ENCODE peak calls at places on chromosomes 7 and 10, in seven cellular contexts. M, B, X, S, J, G and I are unnamed samples.

GRCh38 chr7:156456503-156457115 is 184.0 kb upstream of the RNF32 start:
- DNase-seq in M (no peak), B (no peak), X (no peak), S (peak), J (no peak), G (no peak), I (no peak)

GRCh38 chr7:138875794-138876193 is 77.8 kb upstream of the ATP6V0A4 start:
- DNase-seq in M (peak), B (no peak), X (no peak), S (no peak), J (peak), G (peak), I (no peak)

GRCh38 chr10:102814873-102815661 is 22.1 kb downstream of the CYP17A1 start:
- DNase-seq in M (peak), B (no peak), X (no peak), S (no peak), J (peak), G (peak), I (peak)

GRCh38 chr10:73591578-73591902 is 398 bp upstream of the USP54 start:
- DNase-seq in M (no peak), B (peak), X (peak), S (peak), J (no peak), G (no peak), I (no peak)

GRCh38 chr10:8295311-8295710 is 240.8 kb downstream of the GATA3 start:
- DNase-seq in M (no peak), B (no peak), X (no peak), S (no peak), J (no peak), G (no peak), I (no peak)

GRCh38 chr7:131513245-131514061 is 43.0 kb downstream of the PODXL start:
- DNase-seq in M (peak), B (peak), X (peak), S (peak), J (peak), G (peak), I (peak)

GRCh38 chr10:43272030-43272429 is 5.2 kb upstream of the RASGEF1A start:
- DNase-seq in M (no peak), B (no peak), X (no peak), S (no peak), J (no peak), G (no peak), I (no peak)

GRCh38 chr7:148868378-148868674 is 15.8 kb downstream of the EZH2 start:
- DNase-seq in M (no peak), B (no peak), X (no peak), S (no peak), J (no peak), G (no peak), I (no peak)

GRCh38 chr7:75715864-75716263 is 22.9 kb downstream of the HIP1 start:
- DNase-seq in M (no peak), B (no peak), X (no peak), S (no peak), J (no peak), G (no peak), I (no peak)

GRCh38 chr7:22920664-22921063 is 93.3 kb downstream of the HYCC1 start:
- DNase-seq in M (no peak), B (no peak), X (no peak), S (no peak), J (no peak), G (no peak), I (no peak)

GRCh38 chr10:1035201-1035600 is 9.5 kb upstream of the IDI2 start:
- DNase-seq in M (no peak), B (no peak), X (no peak), S (no peak), J (no peak), G (no peak), I (no peak)

GRCh38 chr10:113000876-113001598 is 51.0 kb downstream of the TCF7L2 start:
- DNase-seq in M (no peak), B (no peak), X (no peak), S (peak), J (peak), G (no peak), I (no peak)

GRCh38 chr7:2242541-2243482 is 786 bp downstream of the NUDT1 start:
- DNase-seq in M (peak), B (no peak), X (no peak), S (peak), J (no peak), G (peak), I (peak)

GRCh38 chr7:152051968-152052367 is 26.5 kb downstream of the GALNT11 start:
- DNase-seq in M (no peak), B (no peak), X (no peak), S (no peak), J (no peak), G (no peak), I (no peak)

GRCh38 chr7:359226-359775 is 69.3 kb downstream of the FOXL3 start:
- DNase-seq in M (no peak), B (no peak), X (no peak), S (no peak), J (no peak), G (no peak), I (no peak)

GRCh38 chr10:29810816-29811215 is 176.0 kb upstream of the SVIL start:
- DNase-seq in M (no peak), B (no peak), X (no peak), S (no peak), J (no peak), G (no peak), I (no peak)
- H3K4ac ChIP-seq in M (peak), B (no peak), X (no peak), S (no peak), J (no peak), G (peak), I (no peak)

GRCh38 chr7:32679192-32679591 is 183.9 kb downstream of the AVL9 start:
- DNase-seq in M (no peak), B (no peak), X (no peak), S (no peak), J (no peak), G (no peak), I (no peak)

GRCh38 chr7:32680259-32681173 is 185.2 kb downstream of the AVL9 start:
- DNase-seq in M (peak), B (no peak), X (peak), S (peak), J (peak), G (peak), I (peak)

GRCh38 chr7:32676249-32676941 is 181.1 kb downstream of the AVL9 start:
- DNase-seq in M (no peak), B (no peak), X (no peak), S (no peak), J (no peak), G (no peak), I (no peak)

GRCh38 chr7:32681174-32681518 is 185.9 kb downstream of the AVL9 start:
- DNase-seq in M (no peak), B (no peak), X (no peak), S (no peak), J (no peak), G (no peak), I (no peak)

DNA sequence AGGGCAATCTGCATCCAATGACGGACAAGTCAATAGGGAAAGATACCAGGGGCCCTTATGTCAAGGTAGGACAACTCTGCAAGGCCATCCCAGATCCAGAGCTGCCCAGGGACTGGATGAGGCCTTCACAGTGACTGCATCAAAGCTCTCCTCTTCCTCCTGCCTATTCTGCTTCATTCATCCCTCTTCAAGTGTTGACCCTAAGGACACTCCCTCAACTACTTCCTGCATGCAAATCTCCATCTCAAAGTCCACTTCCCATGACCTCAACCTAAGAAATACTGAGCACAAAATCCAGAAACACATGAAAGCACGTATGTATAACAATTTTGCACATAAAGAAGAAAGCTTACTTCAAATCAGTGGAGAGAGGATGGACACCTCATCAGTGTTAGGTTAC is 182.3 kb downstream of the AVL9 start:
- DNase-seq in M (no peak), B (no peak), X (no peak), S (no peak), J (no peak), G (no peak), I (no peak)
- H2BK120ac ChIP-seq in M (no peak), B (no peak), X (no peak), S (no peak), J (no peak), G (no peak), I (no peak)

GRCh38 chr10:47454294-47455058 is 29.4 kb downstream of the ANXA8 start:
- DNase-seq in M (no peak), B (no peak), X (no peak), S (no peak), J (no peak), G (no peak), I (peak)

GRCh38 chr10:47451998-47452494 is 31.9 kb downstream of the ANXA8 start:
- DNase-seq in M (no peak), B (no peak), X (no peak), S (no peak), J (no peak), G (no peak), I (peak)

GRCh38 chr10:47453435-47454293 is 30.3 kb downstream of the ANXA8 start:
- DNase-seq in M (no peak), B (no peak), X (no peak), S (no peak), J (no peak), G (no peak), I (peak)

GRCh38 chr10:47451275-47451997 is 32.5 kb downstream of the ANXA8 start:
- DNase-seq in M (no peak), B (no peak), X (no peak), S (no peak), J (no peak), G (no peak), I (peak)

GRCh38 chr10:47452495-47453434 is 31.1 kb downstream of the ANXA8 start:
- DNase-seq in M (no peak), B (no peak), X (no peak), S (peak), J (no peak), G (no peak), I (peak)
- H3K4ac ChIP-seq in M (no peak), B (no peak), X (no peak), S (no peak), J (no peak), G (no peak), I (no peak)

DNA sequence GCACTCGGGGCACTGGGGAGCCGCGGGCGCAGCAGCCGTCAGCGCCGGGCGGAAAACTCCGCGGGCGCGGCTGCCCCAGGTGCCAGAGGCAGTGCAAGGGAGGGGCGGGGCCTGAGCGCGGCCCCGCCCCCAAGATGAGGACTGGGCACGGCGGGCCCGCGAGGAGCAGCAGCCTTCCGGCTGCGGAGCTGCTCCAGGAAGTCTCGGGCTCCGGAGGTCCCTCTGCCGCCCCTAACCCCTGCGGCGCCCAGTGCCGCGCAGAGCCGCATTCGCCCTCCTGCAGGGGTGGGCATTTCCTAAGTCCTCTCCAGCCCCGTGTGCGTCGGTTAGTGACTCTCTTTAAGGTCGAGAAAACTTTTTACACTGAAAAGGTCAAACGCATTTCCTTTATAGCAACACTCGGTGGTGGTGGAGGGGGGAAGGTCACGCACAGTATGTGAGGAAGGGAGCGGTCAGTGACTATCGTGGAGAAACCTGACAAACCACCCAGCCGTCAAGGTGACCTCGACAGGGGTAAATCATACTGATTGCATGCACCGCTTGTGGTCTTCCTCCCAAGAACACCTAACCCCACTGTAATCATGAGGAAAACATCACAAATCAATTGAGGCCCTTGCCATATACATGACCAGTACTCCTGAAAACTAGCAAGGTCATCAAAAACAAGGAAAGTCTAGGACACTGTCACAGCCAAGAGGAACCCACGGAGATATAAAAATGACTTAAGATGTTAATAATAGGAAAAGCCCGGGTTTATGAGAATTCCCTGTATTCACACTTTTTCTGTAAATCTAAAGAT is at the start of gene ANXA11:
- DNase-seq in M (peak), B (peak), X (peak), S (peak), J (peak), G (peak), I (peak)
- H2BK120ac ChIP-seq in M (peak), B (peak), X (peak), S (peak), J (peak), G (peak), I (no peak)

DNA sequence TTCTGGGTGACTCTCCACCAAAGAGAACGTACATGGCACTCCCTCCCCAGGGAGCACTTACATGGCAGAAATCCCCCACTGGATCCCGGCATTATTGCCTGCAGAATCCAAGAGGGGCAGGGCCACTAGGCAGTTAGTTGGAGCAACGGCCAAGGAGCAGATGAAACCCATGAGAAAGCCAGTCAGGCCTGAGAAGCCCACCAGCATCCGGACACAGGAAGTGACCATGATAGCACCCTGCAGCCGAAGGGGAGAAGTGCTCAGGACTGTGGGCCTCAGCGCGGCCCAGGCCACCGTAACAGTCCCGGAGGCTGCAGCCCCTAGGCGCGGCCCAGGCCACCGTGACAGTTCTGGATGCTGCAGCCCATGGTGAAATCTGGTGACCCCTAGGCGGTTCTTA is 43.5 kb downstream of the STRA8 start:
- DNase-seq in M (no peak), B (no peak), X (no peak), S (no peak), J (no peak), G (no peak), I (peak)
- H3K4ac ChIP-seq in M (no peak), B (peak), X (no peak), S (no peak), J (no peak), G (no peak), I (no peak)